ENCODE peak calls at places on chromosomes 11 and 22, in four cellular contexts. J is HL-60, K is IMR-90, O is left ventricle myocardium inferior. L is an unnamed sample.

GRCh38 chr11:82831364-82831763 is 68.9 kb downstream of the PRCP start:
- DNase-seq in J (no peak), K (no peak), O (no peak), L (no peak)

GRCh38 chr11:19441752-19442553 is 201.2 kb upstream of the E2F8 start:
- DNase-seq in O (peak; percentile 27), J (no peak), K (peak; percentile 98), L (peak; percentile 45)

GRCh38 chr11:113189909-113190667 is 124.3 kb upstream of the TTC12 start:
- DNase-seq in J (no peak), K (no peak), O (peak; percentile 70), L (no peak)

GRCh38 chr11:72676874-72677341 is 2.7 kb upstream of the PDE2A start:
- DNase-seq in J (no peak), K (peak; percentile 26), O (peak; percentile 58), L (peak; percentile 61)

GRCh38 chr11:64290894-64291745 is at the start of gene KCNK4:
- DNase-seq in J (no peak), O (no peak), K (no peak), L (no peak)

GRCh38 chr11:79314906-79315689 is 125.7 kb downstream of the TENM4 start:
- DNase-seq in K (peak; percentile 41), O (no peak), J (peak; percentile 49), L (no peak)

GRCh38 chr11:75673977-75674582 is 5.2 kb upstream of the MAP6 start:
- DNase-seq in K (peak; percentile 56), O (no peak), J (no peak), L (no peak)

GRCh38 chr11:76799061-76799804 is 16.1 kb downstream of the TSKU start:
- DNase-seq in J (peak; percentile 84), O (peak; percentile 91), K (peak; percentile 57), L (peak; percentile 86)

GRCh38 chr22:47837703-47838102 is 1075.3 kb downstream of the TBC1D22A start:
- DNase-seq in K (no peak), O (no peak), J (no peak), L (no peak)

GRCh38 chr22:43470218-43470617 is 58.4 kb downstream of the MPPED1 start:
- DNase-seq in J (no peak), K (no peak), O (no peak), L (no peak)

GRCh38 chr11:47998345-47998732 is 18.0 kb downstream of the PTPRJ start:
- DNase-seq in O (no peak), K (no peak), J (no peak), L (no peak)

GRCh38 chr22:33451851-33452469 is 393.8 kb upstream of the SYN3 start:
- DNase-seq in K (peak; percentile 40), O (no peak), J (no peak), L (no peak)

GRCh38 chr11:104028476-104028875 is 8.0 kb upstream of the DDI1 start:
- DNase-seq in J (no peak), O (no peak), K (peak; percentile 7), L (no peak)

GRCh38 chr11:47399860-47400812 is 8.3 kb upstream of the SLC39A13 start:
- DNase-seq in J (no peak), O (peak; percentile 48), K (no peak), L (no peak)

GRCh38 chr11:2525166-2525861 is 80.5 kb downstream of the KCNQ1 start:
- DNase-seq in O (peak; percentile 9), K (no peak), J (no peak), L (peak; percentile 13)

GRCh38 chr11:97361812-97362378 is 972.1 kb downstream of the JRKL start:
- DNase-seq in J (no peak), O (no peak), K (no peak), L (no peak)

GRCh38 chr11:117917591-117917990 is 11.6 kb downstream of the TMPRSS13 start:
- DNase-seq in K (no peak), O (no peak), J (no peak), L (no peak)

GRCh38 chr11:65298131-65298535 is 16.5 kb upstream of the CDC42EP2 start:
- DNase-seq in J (no peak), O (peak; percentile 93), K (peak; percentile 78), L (peak; percentile 91)

GRCh38 chr22:42719656-42720262 is 911 bp downstream of the A4GALT start:
- DNase-seq in K (no peak), O (no peak), J (no peak), L (no peak)

GRCh38 chr11:99952816-99953215 is 734.3 kb upstream of the ARHGAP42 start:
- DNase-seq in O (no peak), K (no peak), J (no peak), L (no peak)

GRCh38 chr11:94147433-94147845 is 18.8 kb downstream of the PANX1 start:
- DNase-seq in O (no peak), J (no peak), K (no peak), L (no peak)

GRCh38 chr11:110173775-110174644 is 80.8 kb downstream of the ZC3H12C start:
- DNase-seq in J (peak; percentile 11), O (peak; percentile 64), K (peak; percentile 64), L (peak; percentile 52)

GRCh38 chr11:105297463-105297862 is 157.9 kb upstream of the CARD18 start:
- DNase-seq in O (no peak), K (peak; percentile 73), J (no peak), L (no peak)

GRCh38 chr22:42780070-42780540 is 59.4 kb upstream of the A4GALT start:
- DNase-seq in K (peak; percentile 95), O (no peak), J (peak; percentile 73), L (peak; percentile 88)

GRCh38 chr11:134539285-134539684 is 127.2 kb upstream of the B3GAT1 start:
- DNase-seq in O (no peak), K (no peak), J (no peak), L (no peak)

GRCh38 chr11:57762235-57762866 is 749 bp downstream of the CTNND1 start:
- DNase-seq in O (no peak), K (no peak), J (no peak), L (no peak)

GRCh38 chr22:25998118-25998775 is 171.0 kb upstream of the SEZ6L start:
- DNase-seq in K (no peak), O (no peak), J (no peak), L (no peak)

GRCh38 chr11:105003151-105003550 is 19.8 kb downstream of the CASP5 start:
- DNase-seq in K (no peak), O (no peak), J (no peak), L (no peak)

GRCh38 chr11:101127699-101128570 is 1.7 kb downstream of the PGR start:
- DNase-seq in J (no peak), K (no peak), O (peak; percentile 33), L (peak; percentile 23)

GRCh38 chr11:10807629-10808552 is 835 bp downstream of the EIF4G2 start:
- DNase-seq in K (peak; percentile 37), O (peak; percentile 71), J (peak; percentile 57), L (peak; percentile 86)

GRCh38 chr11:36258730-36259360 is 30.4 kb downstream of the COMMD9 start:
- DNase-seq in K (peak; percentile 77), J (no peak), O (peak; percentile 32), L (peak; percentile 44)

GRCh38 chr11:91124363-91124762 is 901.5 kb upstream of the CHORDC1 start:
- DNase-seq in K (no peak), J (no peak), O (no peak), L (no peak)

GRCh38 chr11:115462004-115462541 is 42.1 kb downstream of the CADM1 start:
- DNase-seq in K (peak; percentile 0), J (no peak), O (peak; percentile 18), L (peak; percentile 8)

GRCh38 chr22:22565991-22566390 is 6.9 kb upstream of the PRAME start:
- DNase-seq in K (peak; percentile 44), O (no peak), J (no peak), L (no peak)

GRCh38 chr22:29004647-29005371 is 56.8 kb downstream of the C22orf31 start:
- DNase-seq in J (no peak), K (peak; percentile 15), O (peak; percentile 43), L (peak; percentile 20)

GRCh38 chr11:69463181-69463891 is 18.1 kb upstream of the LINC01488 start:
- DNase-seq in J (no peak), K (peak; percentile 80), O (peak; percentile 49), L (peak; percentile 57)

GRCh38 chr11:69466039-69466438 is 15.4 kb upstream of the LINC01488 start:
- DNase-seq in O (peak; percentile 9), J (no peak), K (no peak), L (no peak)

GRCh38 chr11:69465236-69466000 is 16.0 kb upstream of the LINC01488 start:
- DNase-seq in O (peak; percentile 13), K (no peak), J (no peak), L (no peak)

GRCh38 chr11:69463892-69464620 is 17.4 kb upstream of the LINC01488 start:
- DNase-seq in K (no peak), J (no peak), O (peak; percentile 8), L (no peak)

GRCh38 chr11:69464621-69464960 is 16.9 kb upstream of the LINC01488 start:
- DNase-seq in J (no peak), K (no peak), O (no peak), L (no peak)
- H3K27ac ChIP-seq in J (no peak overlapping the region), K (no peak overlapping the region), O (no peak overlapping the region), L (no peak overlapping the region)

GRCh38 chr22:45459235-45459634 is 43.4 kb upstream of the FBLN1 start:
- DNase-seq in O (no peak), J (no peak), K (no peak), L (no peak)

GRCh38 chr22:45458532-45458931 is 44.2 kb upstream of the FBLN1 start:
- DNase-seq in O (no peak), K (no peak), J (no peak), L (no peak)

GRCh38 chr22:45456811-45457210 is 43.3 kb downstream of the RIBC2 start:
- DNase-seq in O (no peak), J (no peak), K (no peak), L (no peak)

GRCh38 chr22:45460288-45461109 is 42.2 kb upstream of the FBLN1 start:
- DNase-seq in O (peak; percentile 84), J (no peak), K (peak; percentile 71), L (peak; percentile 76)

GRCh38 chr22:45462034-45462655 is 40.5 kb upstream of the FBLN1 start:
- DNase-seq in O (no peak), J (no peak), K (no peak), L (no peak)
- TF ChIP-seq CTCF in O (no peak), J (peak; percentile 10), K (no peak), L (no peak)

GRCh38 chr22:39723899-39724351 is 153.4 kb downstream of the CACNA1I start:
- DNase-seq in K (peak; percentile 50), J (no peak), O (no peak), L (no peak)

GRCh38 chr22:39724857-39725256 is 154.3 kb downstream of the CACNA1I start:
- DNase-seq in O (no peak), K (no peak), J (no peak), L (no peak)

GRCh38 chr22:39723463-39723862 is 152.9 kb downstream of the CACNA1I start:
- DNase-seq in K (no peak), O (no peak), J (no peak), L (no peak)

GRCh38 chr22:39725351-39726035 is 154.9 kb downstream of the CACNA1I start:
- DNase-seq in O (no peak), J (no peak), K (no peak), L (no peak)

GRCh38 chr22:39724390-39724789 is 153.8 kb downstream of the CACNA1I start:
- DNase-seq in O (no peak), K (no peak), J (no peak), L (no peak)
- H3K27me3 ChIP-seq in O (peaks cover 86% of the 10 kb centered on the region), K (peaks cover 43% of the 10 kb centered on the region), J (no peaks in the 10 kb centered on the region), L (no peaks in the 10 kb centered on the region)

GRCh38 chr11:111734383-111735261 is 31.6 kb downstream of the PPP2R1B start:
- DNase-seq in J (no peak), O (peak; percentile 29), K (no peak), L (no peak)

GRCh38 chr11:111733655-111734088 is 32.5 kb downstream of the PPP2R1B start:
- DNase-seq in O (no peak), K (no peak), J (no peak), L (no peak)

GRCh38 chr11:111730871-111731591 is 35.2 kb downstream of the PPP2R1B start:
- DNase-seq in K (no peak), J (no peak), O (peak; percentile 50), L (peak; percentile 59)

GRCh38 chr11:111731839-111732238 is 34.4 kb downstream of the PPP2R1B start:
- DNase-seq in O (no peak), J (no peak), K (no peak), L (no peak)

GRCh38 chr11:111733009-111733408 is 33.2 kb downstream of the PPP2R1B start:
- DNase-seq in J (no peak), K (peak; percentile 91), O (peak; percentile 40), L (peak; percentile 53)
- H3K27ac ChIP-seq in J (no peak overlapping the region), K (peak overlapping the region; percentile 96), O (peak overlapping the region; percentile 92), L (peak overlapping the region; percentile 94)

L was measured in heart right ventricle.